ENCODE peak calls at places on chromosome 15, in five cellular contexts. V, F, X, O and N are unnamed samples.

GRCh38 chr15:86879250-86880229 is 799.9 kb downstream of the AGBL1 start:
- DNase-seq in V (no peak), F (no peak), X (no peak), O (no peak), N (no peak)

GRCh38 chr15:65856821-65857455 is 12.4 kb upstream of the RAB11A start:
- DNase-seq in V (peak; percentile 23), F (peak; percentile 69), X (peak; percentile 65), O (peak; percentile 86), N (peak; percentile 78)

GRCh38 chr15:58257776-58258325 is 119.7 kb downstream of the AQP9 start:
- DNase-seq in V (no peak), F (no peak), X (no peak), O (no peak), N (no peak)

GRCh38 chr15:72319985-72320671 is at the start of gene CELF6:
- DNase-seq in V (peak; percentile 70), F (peak; percentile 41), X (peak; percentile 90), O (peak; percentile 73), N (peak; percentile 90)

GRCh38 chr15:69881760-69882159 is 216.0 kb downstream of the TLE3 start:
- DNase-seq in V (no peak), F (no peak), X (no peak), O (no peak), N (no peak)

GRCh38 chr15:51341366-51342248 is at the start of gene GLDN:
- DNase-seq in V (peak; percentile 32), F (no peak), X (peak; percentile 28), O (peak; percentile 36), N (peak; percentile 9)

GRCh38 chr15:99143655-99144610 is 39.1 kb downstream of the SYNM start:
- DNase-seq in V (no peak), F (no peak), X (peak; percentile 76), O (peak; percentile 38), N (no peak)

GRCh38 chr15:71705151-71705550 is 105.2 kb upstream of the NR2E3 start:
- DNase-seq in V (peak; percentile 72), F (no peak), X (peak; percentile 38), O (no peak), N (no peak)

GRCh38 chr15:73751896-73752816 is 995 bp downstream of the INSYN1 start:
- DNase-seq in V (no peak), F (no peak), X (no peak), O (no peak), N (no peak)

GRCh38 chr15:83061680-83062079 is 5.4 kb downstream of the BTBD1 start:
- DNase-seq in V (peak; percentile 86), F (no peak), X (no peak), O (no peak), N (peak; percentile 6)

GRCh38 chr15:74133071-74133702 is 2.8 kb downstream of the ISLR2 start:
- DNase-seq in V (no peak), F (no peak), X (no peak), O (no peak), N (no peak)

GRCh38 chr15:73686781-73687256 is 2.6 kb downstream of the CD276 start:
- DNase-seq in V (peak; percentile 95), F (no peak), X (peak; percentile 88), O (no peak), N (no peak)

GRCh38 chr15:41581110-41581509 is 22.1 kb downstream of the TYRO3 start:
- DNase-seq in V (no peak), F (no peak), X (peak; percentile 23), O (no peak), N (peak; percentile 83)

GRCh38 chr15:39594056-39594763 is 13.3 kb downstream of the THBS1 start:
- DNase-seq in V (no peak), F (no peak), X (peak; percentile 19), O (peak; percentile 68), N (no peak)

GRCh38 chr15:83206387-83206970 is 1.1 kb downstream of the HDGFL3 start:
- DNase-seq in V (no peak), F (no peak), X (no peak), O (peak; percentile 21), N (no peak)

GRCh38 chr15:51004103-51004536 is 90.6 kb downstream of the TNFAIP8L3 start:
- DNase-seq in V (peak; percentile 18), F (no peak), X (peak; percentile 57), O (no peak), N (peak; percentile 52)

GRCh38 chr15:86235667-86236066 is 156.0 kb downstream of the AGBL1 start:
- DNase-seq in V (no peak), F (no peak), X (no peak), O (no peak), N (no peak)

GRCh38 chr15:78715930-78716329 is 74.9 kb upstream of the CHRNB4 start:
- DNase-seq in V (peak; percentile 78), F (no peak), X (peak; percentile 23), O (no peak), N (no peak)

GRCh38 chr15:38474155-38474757 is 20.3 kb downstream of the FAM98B start:
- DNase-seq in V (peak; percentile 63), F (peak; percentile 13), X (peak; percentile 80), O (peak; percentile 40), N (peak; percentile 53)

GRCh38 chr15:73240864-73241499 is 127.8 kb downstream of the HCN4 start:
- DNase-seq in V (peak; percentile 32), F (peak; percentile 60), X (peak; percentile 77), O (peak; percentile 82), N (peak; percentile 74)

GRCh38 chr15:81043568-81044301 is 43.0 kb downstream of the TLNRD1 start:
- DNase-seq in V (no peak), F (no peak), X (no peak), O (no peak), N (no peak)

GRCh38 chr15:49712846-49713450 is 92.1 kb downstream of the DTWD1 start:
- DNase-seq in V (no peak), F (no peak), X (no peak), O (no peak), N (no peak)

GRCh38 chr15:92797168-92798052 is 102.7 kb upstream of the CHD2 start:
- DNase-seq in V (peak; percentile 50), F (no peak), X (peak; percentile 86), O (peak; percentile 62), N (no peak)

GRCh38 chr15:83030021-83030420 is 18.6 kb upstream of the C15orf40 start:
- DNase-seq in V (peak; percentile 86), F (no peak), X (peak; percentile 32), O (no peak), N (no peak)

GRCh38 chr15:85137507-85138175 is 156.0 kb downstream of the PDE8A start:
- DNase-seq in V (no peak), F (no peak), X (no peak), O (no peak), N (no peak)

GRCh38 chr15:65980824-65981456 is 111.6 kb downstream of the RAB11A start:
- DNase-seq in V (peak; percentile 70), F (no peak), X (peak; percentile 89), O (peak; percentile 72), N (peak; percentile 60)

GRCh38 chr15:36371509-36371908 is 207.9 kb upstream of the CDIN1 start:
- DNase-seq in V (peak; percentile 39), F (no peak), X (peak; percentile 5), O (no peak), N (no peak)

GRCh38 chr15:36372968-36373367 is 206.5 kb upstream of the CDIN1 start:
- DNase-seq in V (no peak), F (no peak), X (no peak), O (no peak), N (no peak)

GRCh38 chr15:36370051-36370734 is 209.2 kb upstream of the CDIN1 start:
- DNase-seq in V (no peak), F (no peak), X (no peak), O (no peak), N (no peak)

GRCh38 chr15:36370735-36371115 is 208.7 kb upstream of the CDIN1 start:
- DNase-seq in V (peak; percentile 89), F (no peak), X (peak; percentile 43), O (no peak), N (no peak)

GRCh38 chr15:36373549-36373948 is 205.9 kb upstream of the CDIN1 start:
- DNase-seq in V (peak; percentile 74), F (no peak), X (no peak), O (no peak), N (no peak)
- H3K27me3 ChIP-seq in V (no peaks in the 10 kb centered on the region), F (no peaks in the 10 kb centered on the region), X (no peaks in the 10 kb centered on the region), O (no peaks in the 10 kb centered on the region), N (no peaks in the 10 kb centered on the region)

GRCh38 chr15:67771201-67771600 is 54.1 kb upstream of the SKOR1 start:
- DNase-seq in V (no peak), F (no peak), X (no peak), O (no peak), N (no peak)

GRCh38 chr15:67768592-67768991 is 56.7 kb upstream of the SKOR1 start:
- DNase-seq in V (no peak), F (no peak), X (no peak), O (no peak), N (no peak)

GRCh38 chr15:67766963-67767362 is 58.3 kb upstream of the SKOR1 start:
- DNase-seq in V (no peak), F (no peak), X (no peak), O (no peak), N (no peak)

GRCh38 chr15:67769468-67770097 is 55.7 kb upstream of the SKOR1 start:
- DNase-seq in V (no peak), F (no peak), X (no peak), O (no peak), N (no peak)

GRCh38 chr15:67770098-67770628 is 55.1 kb upstream of the SKOR1 start:
- DNase-seq in V (no peak), F (no peak), X (no peak), O (no peak), N (no peak)
- H3K4me1 ChIP-seq in V (no peaks in the 10 kb centered on the region), F (no peaks in the 10 kb centered on the region), X (peaks cover 14% of the 10 kb centered on the region), O (no peaks in the 10 kb centered on the region), N (no peaks in the 10 kb centered on the region)

GRCh38 chr15:29570121-29570930 is 251.9 kb downstream of the TJP1 start:
- DNase-seq in V (no peak), F (no peak), X (peak; percentile 22), O (peak; percentile 22), N (no peak)
- H3K27me3 ChIP-seq in V (peaks cover 63% of the 10 kb centered on the region), F (peaks cover 12% of the 10 kb centered on the region), X (peaks cover 51% of the 10 kb centered on the region), O (no peaks in the 10 kb centered on the region), N (no peaks in the 10 kb centered on the region)

GRCh38 chr15:63238181-63238580 is 39.2 kb upstream of the APH1B start:
- DNase-seq in V (no peak), F (no peak), X (no peak), O (no peak), N (no peak)
- H3K4me1 ChIP-seq in V (peaks cover 30% of the 10 kb centered on the region), F (peaks cover 21% of the 10 kb centered on the region), X (no peaks in the 10 kb centered on the region), O (peaks cover 6% of the 10 kb centered on the region), N (peaks cover 11% of the 10 kb centered on the region)

DNA sequence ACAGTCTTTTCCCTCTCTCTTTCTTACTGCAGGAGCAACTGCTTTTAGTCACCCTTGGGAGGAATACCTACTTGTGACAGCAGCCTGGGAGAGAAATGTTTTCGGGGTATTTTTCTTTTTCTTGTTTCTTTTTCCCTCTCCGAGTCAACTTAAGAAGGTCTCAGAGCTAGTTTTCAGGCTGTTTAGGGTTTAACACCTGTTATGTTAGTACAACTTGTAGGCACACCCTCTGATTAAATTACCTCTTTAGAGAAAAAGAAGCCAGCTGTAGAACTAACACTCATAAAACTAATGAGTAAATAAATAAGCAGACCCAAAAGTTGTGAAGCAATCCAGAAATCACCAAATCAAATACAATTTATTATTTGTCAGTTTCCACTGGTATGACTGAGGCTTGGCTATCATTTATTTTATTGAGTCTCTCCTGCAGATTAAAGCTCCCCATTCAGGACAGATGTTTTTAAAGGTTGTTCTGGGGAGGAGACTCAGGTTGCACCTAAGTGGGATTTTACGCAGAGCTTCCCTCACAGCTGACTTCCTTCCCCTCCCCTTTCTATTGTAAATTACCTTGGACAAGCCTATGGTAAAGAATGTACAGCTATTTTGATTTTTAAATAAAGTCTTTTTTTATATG is 112.5 kb downstream of the FOXB1 start:
- DNase-seq in V (no peak), F (no peak), X (no peak), O (no peak), N (no peak)
- H3K27me3 ChIP-seq in V (peaks cover 15% of the 10 kb centered on the region), F (no peaks in the 10 kb centered on the region), X (peaks cover 39% of the 10 kb centered on the region), O (no peaks in the 10 kb centered on the region), N (no peaks in the 10 kb centered on the region)

GRCh38 chr15:31235298-31236183 is 91.1 kb upstream of the KLF13 start:
- DNase-seq in V (peak; percentile 30), F (no peak), X (peak; percentile 75), O (no peak), N (no peak)
- H3K4me1 ChIP-seq in V (peaks cover 19% of the 10 kb centered on the region), F (peaks cover 13% of the 10 kb centered on the region), X (peaks cover 22% of the 10 kb centered on the region), O (no peaks in the 10 kb centered on the region), N (no peaks in the 10 kb centered on the region)